ENCODE peak calls at places on chromosomes 13 and 19, in six cellular contexts. L, R, G, V, S and O are unnamed samples.

GRCh38 chr13:112732679-112733078 is 42.8 kb downstream of the ATP11A start:
- DNase-seq in L (no peak), R (no peak), G (no peak), V (no peak), S (no peak), O (no peak)

GRCh38 chr19:13036366-13036976 is 41.2 kb downstream of the NFIX start:
- DNase-seq in L (no peak), R (peak), G (no peak), V (peak), S (no peak), O (no peak)

GRCh38 chr13:105139380-105140285 is 1395.8 kb downstream of the EFNB2 start:
- DNase-seq in L (peak), R (no peak), G (no peak), V (no peak), S (peak), O (no peak)

GRCh38 chr19:48835734-48836088 is 580 bp downstream of the HSD17B14 start:
- DNase-seq in L (peak), R (peak), G (no peak), V (peak), S (peak), O (no peak)

GRCh38 chr19:13864513-13865242 is 12.3 kb upstream of the NANOS3 start:
- DNase-seq in L (no peak), R (no peak), G (no peak), V (no peak), S (no peak), O (no peak)

GRCh38 chr13:56314755-56315154 is 826.0 kb upstream of the PRR20A start:
- DNase-seq in L (no peak), R (no peak), G (no peak), V (peak), S (no peak), O (no peak)

GRCh38 chr13:99778500-99778899 is 193.1 kb downstream of the ZIC5 start:
- DNase-seq in L (no peak), R (no peak), G (no peak), V (peak), S (no peak), O (no peak)

GRCh38 chr19:29672933-29673336 is 7.7 kb downstream of the PLEKHF1 start:
- DNase-seq in L (no peak), R (no peak), G (no peak), V (no peak), S (no peak), O (no peak)

GRCh38 chr13:105048685-105049084 is 1486.8 kb downstream of the EFNB2 start:
- DNase-seq in L (no peak), R (no peak), G (no peak), V (no peak), S (no peak), O (no peak)

GRCh38 chr13:21009036-21009435 is 52.4 kb downstream of the LATS2 start:
- DNase-seq in L (no peak), R (no peak), G (no peak), V (no peak), S (no peak), O (no peak)

GRCh38 chr13:41917641-41918040 is 43.3 kb downstream of the VWA8 start:
- DNase-seq in L (no peak), R (peak), G (peak), V (no peak), S (no peak), O (no peak)

GRCh38 chr19:16660763-16661479 is at the start of gene TMEM38A:
- DNase-seq in L (peak), R (no peak), G (no peak), V (no peak), S (peak), O (no peak)

GRCh38 chr13:86020350-86021002 is 221.3 kb upstream of the SLITRK6 start:
- DNase-seq in L (no peak), R (peak), G (peak), V (no peak), S (no peak), O (peak)

GRCh38 chr19:17244618-17245534 is 843 bp downstream of the NR2F6 start:
- DNase-seq in L (peak), R (no peak), G (no peak), V (no peak), S (peak), O (no peak)

GRCh38 chr19:10751109-10751972 is 33.5 kb downstream of the DNM2 start:
- DNase-seq in L (peak), R (no peak), G (no peak), V (peak), S (peak), O (no peak)

GRCh38 chr13:94967183-94968039 is 255.1 kb upstream of the SOX21 start:
- DNase-seq in L (no peak), R (no peak), G (no peak), V (peak), S (no peak), O (no peak)

GRCh38 chr13:38759390-38759789 is 72.5 kb downstream of the FREM2 start:
- DNase-seq in L (no peak), R (no peak), G (no peak), V (no peak), S (no peak), O (no peak)

GRCh38 chr19:10420444-10421239 is at the start of gene PDE4A:
- DNase-seq in L (no peak), R (no peak), G (no peak), V (peak), S (peak), O (no peak)

GRCh38 chr19:47848871-47849473 is 10.1 kb upstream of the TPRX2 start:
- DNase-seq in L (no peak), R (no peak), G (no peak), V (peak), S (no peak), O (no peak)

GRCh38 chr13:105177265-105177900 is 1358.1 kb downstream of the EFNB2 start:
- DNase-seq in L (no peak), R (no peak), G (no peak), V (no peak), S (no peak), O (no peak)

GRCh38 chr19:49196527-49197240 is 39.1 kb downstream of the TRPM4 start:
- DNase-seq in L (peak), R (no peak), G (no peak), V (no peak), S (peak), O (no peak)

GRCh38 chr13:21934309-21934708 is 263.4 kb downstream of the FGF9 start:
- DNase-seq in L (no peak), R (no peak), G (no peak), V (no peak), S (no peak), O (no peak)

GRCh38 chr19:49437231-49437630 is 4.1 kb downstream of the SLC17A7 start:
- DNase-seq in L (no peak), R (no peak), G (no peak), V (no peak), S (no peak), O (no peak)

GRCh38 chr19:36819130-36819630 is 19.0 kb downstream of the ZNF790 start:
- DNase-seq in L (no peak), R (peak), G (no peak), V (peak), S (no peak), O (no peak)

GRCh38 chr13:51945149-51945548 is 66.1 kb downstream of the ATP7B start:
- DNase-seq in L (no peak), R (no peak), G (no peak), V (no peak), S (no peak), O (no peak)

GRCh38 chr19:44840811-44841210 is 5.3 kb upstream of the NECTIN2 start:
- DNase-seq in L (no peak), R (no peak), G (no peak), V (no peak), S (no peak), O (no peak)

GRCh38 chr19:31451686-31452325 is 102.6 kb upstream of the TSHZ3 start:
- DNase-seq in L (no peak), R (peak), G (no peak), V (no peak), S (no peak), O (peak)

GRCh38 chr13:33992891-33993336 is 175.0 kb downstream of the RFC3 start:
- DNase-seq in L (no peak), R (no peak), G (no peak), V (no peak), S (no peak), O (no peak)

DNA sequence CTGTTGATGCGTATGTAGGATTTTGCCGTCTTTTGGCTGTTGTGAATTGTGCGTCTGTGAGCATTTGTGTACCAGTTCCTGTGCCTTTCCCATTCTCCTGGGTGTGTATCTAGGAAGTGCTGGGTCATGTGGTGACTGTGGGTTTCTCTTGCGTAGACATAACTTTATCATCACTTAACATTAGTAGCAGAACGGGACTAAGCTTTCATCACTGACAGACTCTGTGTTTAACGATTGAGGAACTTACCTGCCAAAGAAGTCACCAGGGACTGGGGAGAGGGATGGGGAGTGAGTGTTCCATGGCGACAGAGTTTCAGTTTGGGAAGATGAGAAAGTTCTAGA is 15.0 kb downstream of the FZR1 start:
- DNase-seq in L (no peak), R (no peak), G (no peak), V (no peak), S (no peak), O (peak)
- H3K27ac ChIP-seq in L (no peak), R (no peak), G (no peak), V (no peak), S (no peak), O (peak)

GRCh38 chr13:110238795-110239194 is 68.2 kb downstream of the COL4A1 start:
- DNase-seq in L (no peak), R (no peak), G (no peak), V (peak), S (no peak), O (no peak)

GRCh38 chr13:110240352-110240751 is 66.6 kb downstream of the COL4A1 start:
- DNase-seq in L (no peak), R (no peak), G (no peak), V (no peak), S (peak), O (no peak)

GRCh38 chr13:110240943-110241342 is 66.0 kb downstream of the COL4A1 start:
- DNase-seq in L (no peak), R (no peak), G (no peak), V (no peak), S (no peak), O (no peak)

GRCh38 chr13:110237895-110238294 is 69.1 kb downstream of the COL4A1 start:
- DNase-seq in L (no peak), R (no peak), G (no peak), V (no peak), S (no peak), O (no peak)

DNA sequence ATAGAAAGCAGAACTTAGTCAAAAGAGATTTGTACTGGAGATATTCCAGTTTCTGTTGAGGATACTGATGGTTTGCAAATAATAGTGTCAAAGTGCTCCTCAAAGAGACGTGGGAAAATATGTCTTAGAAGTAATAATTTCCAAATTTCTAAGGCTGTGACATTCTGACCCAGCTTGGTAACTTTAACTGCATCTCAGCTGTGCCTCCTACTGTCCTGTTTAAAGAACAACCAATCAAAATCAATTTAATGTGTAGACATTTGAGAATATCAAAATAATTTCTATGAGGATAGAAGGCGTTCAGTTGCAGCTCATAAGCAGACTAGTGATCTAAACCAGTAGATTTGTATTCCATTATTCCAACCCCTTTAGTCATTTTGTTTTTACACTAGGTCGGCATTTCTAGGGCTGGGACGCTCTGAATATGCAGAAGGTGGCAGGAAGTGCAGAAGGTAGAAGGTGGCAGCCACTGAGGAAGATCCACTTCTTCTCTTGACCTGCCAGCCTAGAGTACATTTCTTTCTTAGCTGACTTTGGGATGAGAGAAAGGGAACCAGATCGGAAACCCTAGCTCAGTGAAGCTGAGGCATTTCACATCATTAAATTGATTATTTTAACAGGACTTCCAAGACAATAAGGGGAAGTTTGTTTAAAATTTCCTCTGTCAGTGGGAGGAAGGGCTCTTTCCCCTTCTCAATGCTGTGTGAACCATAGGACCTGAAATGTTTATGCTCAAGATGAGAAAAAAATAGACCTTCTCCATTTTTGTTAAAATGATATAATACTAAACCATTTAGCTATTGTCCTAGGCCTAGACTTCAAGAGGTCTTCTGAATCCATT is 67.5 kb downstream of the COL4A1 start:
- DNase-seq in L (no peak), R (no peak), G (no peak), V (no peak), S (no peak), O (no peak)
- H3K27ac ChIP-seq in L (peak), R (no peak), G (peak), V (no peak), S (peak), O (no peak)

GRCh38 chr19:40582467-40582866 is 5.8 kb downstream of the SHKBP1 start:
- DNase-seq in L (no peak), R (no peak), G (no peak), V (no peak), S (no peak), O (no peak)
- H3K27ac ChIP-seq in L (no peak), R (no peak), G (no peak), V (no peak), S (no peak), O (no peak)

DNA sequence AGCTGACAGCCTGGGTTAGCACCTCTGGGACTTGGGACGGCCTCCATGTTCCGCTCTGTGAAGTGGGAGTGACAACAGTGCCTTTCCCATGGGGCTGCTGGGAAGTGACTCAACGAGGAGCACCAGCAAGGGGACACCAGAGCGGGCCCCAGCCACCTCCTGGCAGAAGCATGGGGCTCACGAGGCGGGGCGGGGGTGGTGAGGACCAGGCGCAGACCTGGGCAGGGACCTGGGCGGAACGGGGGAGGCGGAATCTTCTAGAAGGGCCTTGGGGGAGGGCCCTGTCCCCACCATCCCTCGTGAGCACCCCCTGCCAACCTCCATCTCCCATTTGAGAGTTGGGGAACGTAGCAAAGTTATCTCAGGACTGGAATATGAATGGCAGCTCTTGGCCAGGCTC is 37.9 kb downstream of the KDM4B start:
- DNase-seq in L (no peak), R (no peak), G (no peak), V (no peak), S (no peak), O (no peak)
- H3K27ac ChIP-seq in L (peak), R (no peak), G (no peak), V (no peak), S (no peak), O (no peak)

GRCh38 chr13:31199527-31199848 is 287 bp upstream of the B3GLCT start:
- DNase-seq in L (no peak), R (no peak), G (no peak), V (no peak), S (no peak), O (no peak)
- H3K27ac ChIP-seq in L (peak), R (no peak), G (no peak), V (no peak), S (peak), O (peak)

DNA sequence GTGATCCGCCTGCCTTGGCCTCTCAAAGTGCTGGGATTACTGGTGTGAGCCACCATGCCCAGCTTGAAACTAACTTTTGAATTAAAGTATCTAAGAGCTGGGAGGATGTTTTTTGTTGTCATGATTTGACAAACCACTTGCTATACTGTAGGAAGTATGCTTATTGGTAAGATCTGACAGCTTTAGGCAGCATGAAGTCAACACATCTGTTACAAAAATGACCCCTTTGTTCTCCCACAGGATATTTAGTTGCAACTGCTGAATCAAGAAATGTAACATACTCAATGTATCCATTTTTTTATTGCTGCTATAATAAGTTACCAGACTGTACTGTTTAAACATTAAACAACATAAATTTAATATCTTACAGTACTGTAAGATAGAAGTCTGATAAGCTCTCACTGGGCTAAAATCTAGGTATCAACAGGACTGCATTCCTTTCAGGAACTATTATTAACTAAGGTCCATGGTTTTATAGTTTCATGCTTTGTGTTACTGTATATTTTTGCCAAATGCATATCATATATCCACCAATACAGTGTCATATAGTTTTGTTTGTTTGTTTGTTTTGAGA is 22.8 kb upstream of the LRP3 start:
- DNase-seq in L (no peak), R (no peak), G (no peak), V (no peak), S (no peak), O (no peak)
- H3K27ac ChIP-seq in L (no peak), R (no peak), G (no peak), V (no peak), S (no peak), O (no peak)

GRCh38 chr19:7983286-7983950 is 22.0 kb downstream of the ELAVL1 start:
- DNase-seq in L (no peak), R (no peak), G (no peak), V (no peak), S (no peak), O (no peak)
- H3K27ac ChIP-seq in L (peak), R (no peak), G (no peak), V (no peak), S (peak), O (no peak)